ENCODE peak calls at places on chromosome 1, in six cellular contexts. One of them, this sample, is unnamed.

GRCh38 chr1:41925712-41926111 is 7.0 kb upstream of the HIVEP3 start:
- DNase-seq in left lung: no peak
- DNase-seq in A549: peak; percentile 26
- DNase-seq in cardiac muscle cell: no peak
- DNase-seq in breast epithelium: no peak
- DNase-seq in thyroid gland: no peak
- DNase-seq in this sample: no peak

GRCh38 chr1:41473738-41474362 is 10.6 kb downstream of the EDN2 start:
- DNase-seq in left lung: no peak
- DNase-seq in A549: no peak
- DNase-seq in cardiac muscle cell: no peak
- DNase-seq in breast epithelium: no peak
- DNase-seq in thyroid gland: no peak
- DNase-seq in this sample: no peak

GRCh38 chr1:167694691-167695090 is 27.1 kb upstream of the MPZL1 start:
- DNase-seq in left lung: no peak
- DNase-seq in A549: no peak
- DNase-seq in cardiac muscle cell: no peak
- DNase-seq in breast epithelium: no peak
- DNase-seq in thyroid gland: no peak
- DNase-seq in this sample: no peak

GRCh38 chr1:71804140-71804539 is 478.2 kb downstream of the NEGR1 start:
- DNase-seq in left lung: no peak
- DNase-seq in A549: no peak
- DNase-seq in cardiac muscle cell: no peak
- DNase-seq in breast epithelium: no peak
- DNase-seq in thyroid gland: no peak
- DNase-seq in this sample: no peak

GRCh38 chr1:161487483-161487827 is 17.8 kb upstream of the FCGR2A start:
- DNase-seq in left lung: no peak
- DNase-seq in A549: no peak
- DNase-seq in cardiac muscle cell: no peak
- DNase-seq in breast epithelium: no peak
- DNase-seq in thyroid gland: peak; percentile 17
- DNase-seq in this sample: no peak

GRCh38 chr1:170414989-170415733 is 116.8 kb upstream of the GORAB start:
- DNase-seq in left lung: no peak
- DNase-seq in A549: no peak
- DNase-seq in cardiac muscle cell: no peak
- DNase-seq in breast epithelium: no peak
- DNase-seq in thyroid gland: no peak
- DNase-seq in this sample: no peak

GRCh38 chr1:109468903-109469302 is 2.6 kb downstream of the SYPL2 start:
- DNase-seq in left lung: no peak
- DNase-seq in A549: no peak
- DNase-seq in cardiac muscle cell: no peak
- DNase-seq in breast epithelium: no peak
- DNase-seq in thyroid gland: no peak
- DNase-seq in this sample: no peak

GRCh38 chr1:117611121-117611601 is 5.3 kb downstream of the TENT5C start:
- DNase-seq in left lung: no peak
- DNase-seq in A549: no peak
- DNase-seq in cardiac muscle cell: peak; percentile 24
- DNase-seq in breast epithelium: no peak
- DNase-seq in thyroid gland: no peak
- DNase-seq in this sample: no peak

GRCh38 chr1:110248746-110249145 is 38.6 kb downstream of the KCNC4 start:
- DNase-seq in left lung: no peak
- DNase-seq in A549: no peak
- DNase-seq in cardiac muscle cell: no peak
- DNase-seq in breast epithelium: no peak
- DNase-seq in thyroid gland: no peak
- DNase-seq in this sample: no peak

GRCh38 chr1:107480548-107480947 is 339.7 kb downstream of the NTNG1 start:
- DNase-seq in left lung: peak; percentile 74
- DNase-seq in A549: no peak
- DNase-seq in cardiac muscle cell: no peak
- DNase-seq in breast epithelium: no peak
- DNase-seq in thyroid gland: no peak
- DNase-seq in this sample: no peak

GRCh38 chr1:116538527-116538926 is 32.3 kb downstream of the CD58 start:
- DNase-seq in left lung: no peak
- DNase-seq in A549: peak; percentile 10
- DNase-seq in cardiac muscle cell: no peak
- DNase-seq in breast epithelium: no peak
- DNase-seq in thyroid gland: no peak
- DNase-seq in this sample: no peak

GRCh38 chr1:2789164-2789985 is 12.1 kb downstream of the TTC34 start:
- DNase-seq in left lung: peak; percentile 45
- DNase-seq in A549: no peak
- DNase-seq in cardiac muscle cell: no peak
- DNase-seq in breast epithelium: no peak
- DNase-seq in thyroid gland: no peak
- DNase-seq in this sample: no peak

GRCh38 chr1:239169276-239169675 is 217.1 kb upstream of the CHRM3 start:
- DNase-seq in left lung: no peak
- DNase-seq in A549: no peak
- DNase-seq in cardiac muscle cell: no peak
- DNase-seq in breast epithelium: no peak
- DNase-seq in thyroid gland: no peak
- DNase-seq in this sample: no peak

GRCh38 chr1:205369621-205370230 is 13.0 kb upstream of the KLHDC8A start:
- DNase-seq in left lung: no peak
- DNase-seq in A549: no peak
- DNase-seq in cardiac muscle cell: no peak
- DNase-seq in breast epithelium: no peak
- DNase-seq in thyroid gland: peak; percentile 70
- DNase-seq in this sample: peak; percentile 15

GRCh38 chr1:173161510-173162221 is 45.5 kb downstream of the TNFSF4 start:
- DNase-seq in left lung: no peak
- DNase-seq in A549: no peak
- DNase-seq in cardiac muscle cell: no peak
- DNase-seq in breast epithelium: no peak
- DNase-seq in thyroid gland: no peak
- DNase-seq in this sample: no peak

GRCh38 chr1:90502194-90502593 is 214.9 kb downstream of the BARHL2 start:
- DNase-seq in left lung: no peak
- DNase-seq in A549: no peak
- DNase-seq in cardiac muscle cell: no peak
- DNase-seq in breast epithelium: no peak
- DNase-seq in thyroid gland: no peak
- DNase-seq in this sample: no peak

GRCh38 chr1:76425843-76426145 is 351.2 kb downstream of the ST6GALNAC3 start:
- DNase-seq in left lung: no peak
- DNase-seq in A549: no peak
- DNase-seq in cardiac muscle cell: no peak
- DNase-seq in breast epithelium: no peak
- DNase-seq in thyroid gland: no peak
- DNase-seq in this sample: no peak

GRCh38 chr1:117760069-117760468 is 154.2 kb downstream of the TENT5C start:
- DNase-seq in left lung: no peak
- DNase-seq in A549: no peak
- DNase-seq in cardiac muscle cell: no peak
- DNase-seq in breast epithelium: no peak
- DNase-seq in thyroid gland: no peak
- DNase-seq in this sample: no peak

GRCh38 chr1:40339420-40340323 is 22.6 kb upstream of the COL9A2 start:
- DNase-seq in left lung: no peak
- DNase-seq in A549: no peak
- DNase-seq in cardiac muscle cell: no peak
- DNase-seq in breast epithelium: no peak
- DNase-seq in thyroid gland: no peak
- DNase-seq in this sample: no peak

GRCh38 chr1:28887418-28887834 is 26.9 kb upstream of the EPB41 start:
- DNase-seq in left lung: peak; percentile 87
- DNase-seq in A549: no peak
- DNase-seq in cardiac muscle cell: peak; percentile 52
- DNase-seq in breast epithelium: no peak
- DNase-seq in thyroid gland: peak; percentile 49
- DNase-seq in this sample: no peak

GRCh38 chr1:155184835-155185782 is 11.5 kb downstream of the TRIM46 start:
- DNase-seq in left lung: peak; percentile 83
- DNase-seq in A549: no peak
- DNase-seq in cardiac muscle cell: no peak
- DNase-seq in breast epithelium: no peak
- DNase-seq in thyroid gland: peak; percentile 30
- DNase-seq in this sample: no peak

GRCh38 chr1:165047985-165048384 is 308.5 kb downstream of the LMX1A start:
- DNase-seq in left lung: no peak
- DNase-seq in A549: no peak
- DNase-seq in cardiac muscle cell: no peak
- DNase-seq in breast epithelium: no peak
- DNase-seq in thyroid gland: no peak
- DNase-seq in this sample: no peak

GRCh38 chr1:19511117-19511516 is 25.8 kb upstream of the CAPZB start:
- DNase-seq in left lung: no peak
- DNase-seq in A549: no peak
- DNase-seq in cardiac muscle cell: no peak
- DNase-seq in breast epithelium: no peak
- DNase-seq in thyroid gland: no peak
- DNase-seq in this sample: no peak

GRCh38 chr1:21866629-21867009 is 54.6 kb downstream of the LDLRAD2 start:
- DNase-seq in left lung: no peak
- DNase-seq in A549: no peak
- DNase-seq in cardiac muscle cell: no peak
- DNase-seq in breast epithelium: no peak
- DNase-seq in thyroid gland: no peak
- DNase-seq in this sample: no peak

GRCh38 chr1:195574511-195574910 is 1033.7 kb downstream of the KCNT2 start:
- DNase-seq in left lung: no peak
- DNase-seq in A549: no peak
- DNase-seq in cardiac muscle cell: no peak
- DNase-seq in breast epithelium: no peak
- DNase-seq in thyroid gland: no peak
- DNase-seq in this sample: no peak

GRCh38 chr1:163661386-163661785 is 339.6 kb downstream of the NUF2 start:
- DNase-seq in left lung: no peak
- DNase-seq in A549: no peak
- DNase-seq in cardiac muscle cell: no peak
- DNase-seq in breast epithelium: no peak
- DNase-seq in thyroid gland: no peak
- DNase-seq in this sample: no peak

GRCh38 chr1:81560629-81561028 is 240.1 kb upstream of the ADGRL2 start:
- DNase-seq in left lung: no peak
- DNase-seq in A549: no peak
- DNase-seq in cardiac muscle cell: no peak
- DNase-seq in breast epithelium: no peak
- DNase-seq in thyroid gland: no peak
- DNase-seq in this sample: no peak

GRCh38 chr1:117162806-117163205 is 41.3 kb upstream of the TRIM45 start:
- DNase-seq in left lung: no peak
- DNase-seq in A549: no peak
- DNase-seq in cardiac muscle cell: no peak
- DNase-seq in breast epithelium: no peak
- DNase-seq in thyroid gland: no peak
- DNase-seq in this sample: no peak

GRCh38 chr1:208209896-208210589 is 34.1 kb downstream of the PLXNA2 start:
- DNase-seq in left lung: no peak
- DNase-seq in A549: no peak
- DNase-seq in cardiac muscle cell: no peak
- DNase-seq in breast epithelium: no peak
- DNase-seq in thyroid gland: no peak
- DNase-seq in this sample: no peak
- H3K27ac ChIP-seq in left lung: peak overlapping the region; percentile 27
- H3K27ac ChIP-seq in A549: no peak overlapping the region
- H3K27ac ChIP-seq in cardiac muscle cell: no peak overlapping the region
- H3K27ac ChIP-seq in breast epithelium: no peak overlapping the region
- H3K27ac ChIP-seq in thyroid gland: peak overlapping the region; percentile 81
- H3K27ac ChIP-seq in this sample: no peak overlapping the region

GRCh38 chr1:112975336-112975735 is 19.3 kb upstream of the SLC16A1 start:
- DNase-seq in left lung: no peak
- DNase-seq in A549: no peak
- DNase-seq in cardiac muscle cell: no peak
- DNase-seq in breast epithelium: no peak
- DNase-seq in thyroid gland: no peak
- DNase-seq in this sample: no peak

GRCh38 chr1:112973788-112974187 is 17.8 kb upstream of the SLC16A1 start:
- DNase-seq in left lung: no peak
- DNase-seq in A549: no peak
- DNase-seq in cardiac muscle cell: no peak
- DNase-seq in breast epithelium: no peak
- DNase-seq in thyroid gland: no peak
- DNase-seq in this sample: no peak

GRCh38 chr1:112971006-112971405 is 15.0 kb upstream of the SLC16A1 start:
- DNase-seq in left lung: no peak
- DNase-seq in A549: no peak
- DNase-seq in cardiac muscle cell: no peak
- DNase-seq in breast epithelium: no peak
- DNase-seq in thyroid gland: no peak
- DNase-seq in this sample: no peak

GRCh38 chr1:112974646-112975045 is 18.6 kb upstream of the SLC16A1 start:
- DNase-seq in left lung: no peak
- DNase-seq in A549: no peak
- DNase-seq in cardiac muscle cell: no peak
- DNase-seq in breast epithelium: no peak
- DNase-seq in thyroid gland: no peak
- DNase-seq in this sample: no peak
- H3K27ac ChIP-seq in left lung: no peak overlapping the region
- H3K27ac ChIP-seq in A549: no peak overlapping the region
- H3K27ac ChIP-seq in cardiac muscle cell: no peak overlapping the region
- H3K27ac ChIP-seq in breast epithelium: no peak overlapping the region
- H3K27ac ChIP-seq in thyroid gland: no peak overlapping the region
- H3K27ac ChIP-seq in this sample: no peak overlapping the region

GRCh38 chr1:215637041-215637573 is 70.0 kb downstream of the KCTD3 start:
- DNase-seq in left lung: no peak
- DNase-seq in A549: no peak
- DNase-seq in cardiac muscle cell: no peak
- DNase-seq in breast epithelium: peak; percentile 56
- DNase-seq in thyroid gland: peak; percentile 29
- DNase-seq in this sample: peak; percentile 22
- H3K27ac ChIP-seq in left lung: peak overlapping the region; percentile 29
- H3K27ac ChIP-seq in A549: no peak overlapping the region
- H3K27ac ChIP-seq in cardiac muscle cell: no peak overlapping the region
- H3K27ac ChIP-seq in breast epithelium: peak overlapping the region; percentile 89
- H3K27ac ChIP-seq in thyroid gland: no peak overlapping the region
- H3K27ac ChIP-seq in this sample: no peak overlapping the region

GRCh38 chr1:79815115-79815514 is 808.6 kb upstream of the ADGRL4 start:
- DNase-seq in left lung: no peak
- DNase-seq in A549: no peak
- DNase-seq in cardiac muscle cell: no peak
- DNase-seq in breast epithelium: no peak
- DNase-seq in thyroid gland: no peak
- DNase-seq in this sample: no peak

GRCh38 chr1:79808816-79809475 is 802.4 kb upstream of the ADGRL4 start:
- DNase-seq in left lung: no peak
- DNase-seq in A549: no peak
- DNase-seq in cardiac muscle cell: no peak
- DNase-seq in breast epithelium: no peak
- DNase-seq in thyroid gland: no peak
- DNase-seq in this sample: no peak

DNA sequence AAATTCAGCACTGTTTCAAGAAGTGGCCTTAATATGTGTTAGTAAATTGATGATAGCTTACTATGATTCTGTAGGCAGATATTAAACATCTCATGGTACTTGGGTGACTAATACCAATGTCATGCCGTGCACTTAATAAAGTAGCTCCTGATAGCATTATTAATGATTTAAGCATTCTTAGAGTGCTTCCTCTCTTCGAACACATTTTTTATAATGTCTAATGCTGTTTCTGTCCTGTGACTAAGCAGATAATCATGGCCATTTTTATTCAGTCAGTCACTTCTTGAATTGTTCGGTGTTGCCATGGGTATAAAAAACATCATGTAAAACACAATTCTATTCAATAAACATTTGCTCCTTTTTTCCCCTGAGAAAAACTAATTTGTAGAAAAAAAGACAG is 804.6 kb upstream of the ADGRL4 start:
- DNase-seq in left lung: no peak
- DNase-seq in A549: peak; percentile 6
- DNase-seq in cardiac muscle cell: no peak
- DNase-seq in breast epithelium: no peak
- DNase-seq in thyroid gland: no peak
- DNase-seq in this sample: no peak
- H3K27ac ChIP-seq in left lung: no peak overlapping the region
- H3K27ac ChIP-seq in A549: no peak overlapping the region
- H3K27ac ChIP-seq in cardiac muscle cell: no peak overlapping the region
- H3K27ac ChIP-seq in breast epithelium: no peak overlapping the region
- H3K27ac ChIP-seq in thyroid gland: no peak overlapping the region
- H3K27ac ChIP-seq in this sample: no peak overlapping the region

This sample was measured in substantia nigra.